ENCODE peak calls at places on chromosomes 6 and 20, in eight cellular contexts. G is naive thymus-derived CD4-positive, alpha-beta T cell; H is frontal cortex; O is osteocyte; Z is activated CD4-positive, alpha-beta T cell treated with anti-CD3 and anti-CD28 coated beads, Interleukin-2, amount 10 ng/mL, durations not matched to agents 7 days and 5 days; S is stimulated activated naive B cell treated with anti-CD40 and anti-IgM and Interleukin-4, amounts not matched to agents 10 μg/mL and 1 μg/mL and 100 μg/mL, for 72 hours; B is T-cell; M is sigmoid colon. N is an unnamed sample.

GRCh38 chr20:10777713-10778112 is 103.9 kb upstream of the JAG1 start:
- DNase-seq in M (no peak), B (no peak), G (no peak), Z (no peak), H (no peak), S (no peak), O (no peak), N (no peak)

GRCh38 chr6:108630050-108630714 is 69.5 kb downstream of the FOXO3 start:
- DNase-seq in S (no peak), Z (peak; percentile 8), B (no peak), G (peak; percentile 57), O (no peak), H (no peak), M (no peak), N (no peak)

GRCh38 chr6:41643899-41644269 is 5.6 kb downstream of the MDFI start:
- DNase-seq in B (no peak), G (no peak), S (no peak), H (no peak), M (no peak), Z (no peak), O (no peak), N (no peak)

GRCh38 chr20:13995841-13996240 is 525 bp downstream of the MACROD2 start:
- DNase-seq in O (no peak), S (no peak), G (no peak), M (peak; percentile 71), H (peak; percentile 54), B (no peak), Z (no peak), N (peak; percentile 4)

GRCh38 chr6:170067923-170068360 is 222.9 kb downstream of the DLL1 start:
- DNase-seq in M (peak; percentile 59), O (peak; percentile 80), B (no peak), H (no peak), S (no peak), Z (no peak), G (no peak), N (no peak)

GRCh38 chr20:7673841-7674240 is 266.4 kb downstream of the HAO1 start:
- DNase-seq in S (no peak), O (no peak), H (no peak), M (no peak), Z (no peak), B (no peak), G (no peak), N (peak; percentile 4)

GRCh38 chr6:16683524-16684194 is 77.6 kb downstream of the ATXN1 start:
- DNase-seq in H (no peak), B (no peak), S (peak; percentile 41), O (no peak), M (peak; percentile 76), Z (no peak), G (no peak), N (no peak)

GRCh38 chr6:141290871-141291270 is 841.9 kb upstream of the GJE1 start:
- DNase-seq in G (no peak), S (no peak), B (no peak), H (no peak), M (no peak), O (no peak), Z (no peak), N (no peak)

GRCh38 chr6:52509281-52510212 is 67.3 kb downstream of the TRAM2 start:
- DNase-seq in S (no peak), H (no peak), G (no peak), B (no peak), O (no peak), M (no peak), Z (no peak), N (no peak)

GRCh38 chr6:79833806-79834205 is 113.5 kb downstream of the ELOVL4 start:
- DNase-seq in Z (no peak), G (no peak), O (no peak), B (no peak), H (no peak), M (no peak), S (no peak), N (no peak)

GRCh38 chr6:29864037-29864795 is 36.6 kb downstream of the HLA-G start:
- DNase-seq in Z (no peak), G (no peak), O (no peak), S (no peak), H (no peak), M (no peak), B (no peak), N (no peak)

GRCh38 chr6:4185419-4185818 is 50.0 kb upstream of the ECI2 start:
- DNase-seq in M (no peak), G (no peak), H (no peak), S (no peak), O (no peak), B (no peak), Z (no peak), N (no peak)